ENCODE peak calls at places on chromosomes 12 and 14, in six cellular contexts. P, I, B, V, X and U are unnamed samples.

GRCh38 chr12:113876160-113876559 is 90.0 kb downstream of the RBM19 start:
- DNase-seq in P (no peak), I (no peak), B (no peak), V (no peak), X (no peak), U (no peak)

GRCh38 chr12:121003650-121004049 is 12.6 kb downstream of the C12orf43 start:
- DNase-seq in P (no peak), I (no peak), B (no peak), V (no peak), X (no peak), U (no peak)

GRCh38 chr14:51732494-51733080 is 80.9 kb downstream of the FRMD6 start:
- DNase-seq in P (no peak), I (no peak), B (no peak), V (no peak), X (no peak), U (no peak)

GRCh38 chr14:101119830-101120571 is 216.5 kb upstream of the RTL1 start:
- DNase-seq in P (peak), I (no peak), B (peak), V (peak), X (no peak), U (no peak)

GRCh38 chr12:132807295-132808222 is 21.1 kb downstream of the GOLGA3 start:
- DNase-seq in P (no peak), I (no peak), B (no peak), V (no peak), X (no peak), U (no peak)

GRCh38 chr12:21677622-21678277 is 20.1 kb upstream of the LDHB start:
- DNase-seq in P (no peak), I (no peak), B (no peak), V (peak), X (no peak), U (peak)

GRCh38 chr14:28779416-28779941 is 12.9 kb downstream of the FOXG1 start:
- DNase-seq in P (no peak), I (no peak), B (no peak), V (no peak), X (no peak), U (no peak)

GRCh38 chr14:51447411-51447810 is 204.3 kb upstream of the FRMD6 start:
- DNase-seq in P (no peak), I (no peak), B (no peak), V (no peak), X (no peak), U (no peak)

GRCh38 chr14:75393794-75394193 is 34.0 kb upstream of the JDP2 start:
- DNase-seq in P (no peak), I (no peak), B (no peak), V (no peak), X (no peak), U (no peak)

GRCh38 chr12:52029686-52030085 is 21.6 kb upstream of the NR4A1 start:
- DNase-seq in P (no peak), I (no peak), B (peak), V (peak), X (no peak), U (no peak)

GRCh38 chr12:70180140-70180539 is 63.1 kb upstream of the CNOT2 start:
- DNase-seq in P (no peak), I (no peak), B (no peak), V (no peak), X (peak), U (no peak)

GRCh38 chr12:56078931-56079728 is 835 bp upstream of the ERBB3 start:
- DNase-seq in P (peak), I (peak), B (peak), V (peak), X (peak), U (peak)

GRCh38 chr12:4164591-4165558 is 108.7 kb upstream of the CCND2 start:
- DNase-seq in P (peak), I (peak), B (peak), V (peak), X (peak), U (peak)

GRCh38 chr14:61517861-61518802 is 177.2 kb upstream of the HIF1A start:
- DNase-seq in P (no peak), I (no peak), B (peak), V (no peak), X (no peak), U (peak)

GRCh38 chr12:48788852-48789775 is at the start of gene ADCY6:
- DNase-seq in P (peak), I (peak), B (peak), V (peak), X (peak), U (peak)

GRCh38 chr12:18658829-18659228 is 79.0 kb downstream of the PLCZ1 start:
- DNase-seq in P (no peak), I (no peak), B (no peak), V (peak), X (no peak), U (no peak)

GRCh38 chr14:93064411-93065271 is 51.1 kb downstream of the ITPK1 start:
- DNase-seq in P (peak), I (no peak), B (peak), V (peak), X (no peak), U (no peak)

GRCh38 chr12:11576104-11576503 is 73.4 kb upstream of the ETV6 start:
- DNase-seq in P (no peak), I (peak), B (no peak), V (peak), X (no peak), U (peak)